ENCODE peak calls at places on chromosomes 11 and 22, in nine cellular contexts. T is fibroblast of lung; A is RWPE1; W is nucleus accumbens; V is right lobe of liver; O is stimulated activated CD4-positive, alpha-beta T cell treated with anti-CD3 and anti-CD28 coated beads, Interleukin-1b, Interleukin-23, amount 100 ng/mL, for 1 hour; R is HAP-1; Q is GM20000; U is activated CD4-positive, alpha-beta T cell treated with anti-CD3 and anti-CD28 coated beads, Interleukin-2, amount 50 U/mL, for 24 hours. B is an unnamed sample.

GRCh38 chr22:35021166-35021565 is 44.8 kb upstream of the ISX start:
- DNase-seq in T (no peak), A (no peak), W (no peak), V (no peak), O (no peak), R (no peak), Q (no peak), U (no peak), B (peak; percentile 90)

GRCh38 chr11:45457649-45458048 is 171.5 kb upstream of the SYT13 start:
- DNase-seq in T (peak; percentile 89), A (peak; percentile 30), W (no peak), V (no peak), O (no peak), R (no peak), Q (no peak), U (no peak), B (no peak)

GRCh38 chr22:35442471-35442870 is 42.5 kb downstream of the MCM5 start:
- DNase-seq in T (no peak), A (no peak), W (no peak), V (no peak), O (no peak), R (no peak), Q (no peak), U (no peak), B (no peak)

GRCh38 chr11:57214494-57214893 is 22.6 kb downstream of the APLNR start:
- DNase-seq in T (peak; percentile 69), A (peak; percentile 63), W (no peak), V (no peak), O (no peak), R (no peak), Q (no peak), U (no peak), B (no peak)

GRCh38 chr11:129365816-129366215 is 9.8 kb upstream of the BARX2 start:
- DNase-seq in T (no peak), A (no peak), W (no peak), V (no peak), O (no peak), R (no peak), Q (no peak), U (no peak), B (no peak)

GRCh38 chr11:624705-625635 is at the start of gene CDHR5:
- DNase-seq in T (no peak), A (no peak), W (no peak), V (peak; percentile 57), O (no peak), R (no peak), Q (no peak), U (no peak), B (no peak)

GRCh38 chr11:69891421-69892236 is 72.4 kb upstream of the FGF3 start:
- DNase-seq in T (peak; percentile 54), A (no peak), W (no peak), V (peak; percentile 86), O (no peak), R (no peak), Q (no peak), U (no peak), B (no peak)

GRCh38 chr11:32137263-32137662 is 46.4 kb downstream of the RCN1 start:
- DNase-seq in T (peak; percentile 95), A (peak; percentile 92), W (no peak), V (no peak), O (no peak), R (no peak), Q (no peak), U (no peak), B (no peak)

GRCh38 chr11:43282607-43283440 is 29.0 kb upstream of the API5 start:
- DNase-seq in T (peak; percentile 36), A (peak; percentile 23), W (no peak), V (peak; percentile 60), O (no peak), R (peak; percentile 71), Q (peak; percentile 53), U (peak; percentile 19), B (no peak)

GRCh38 chr11:12706531-12707499 is 32.6 kb downstream of the TEAD1 start:
- DNase-seq in T (peak; percentile 56), A (no peak), W (no peak), V (peak; percentile 74), O (no peak), R (peak; percentile 68), Q (no peak), U (no peak), B (no peak)

GRCh38 chr11:575324-575995 is 810 bp upstream of the PHRF1 start:
- DNase-seq in T (no peak), A (no peak), W (no peak), V (no peak), O (no peak), R (peak; percentile 42), Q (no peak), U (no peak), B (no peak)

GRCh38 chr11:35031869-35032268 is 107.1 kb upstream of the CD44 start:
- DNase-seq in T (no peak), A (peak; percentile 83), W (no peak), V (no peak), O (no peak), R (no peak), Q (no peak), U (no peak), B (no peak)

GRCh38 chr11:110199184-110199981 is 97.0 kb downstream of the RDX start:
- DNase-seq in T (peak; percentile 74), A (no peak), W (no peak), V (peak; percentile 66), O (no peak), R (peak; percentile 67), Q (no peak), U (no peak), B (no peak)